ENCODE peak calls at places on chromosomes 16 and 17, in six cellular contexts. N, D, K, Q, C and X are unnamed samples. For H3K4me1, the result is how much of the 10 kb centered on the place peaks cover.

GRCh38 chr16:8660841-8661301 is 13.5 kb upstream of the ABAT start:
- DNase-seq in N (peak), D (peak), K (peak), Q (peak), C (peak), X (peak)

GRCh38 chr16:56824335-56824734 is 40.7 kb upstream of the SLC12A3 start:
- DNase-seq in N (peak), D (no peak), K (no peak), Q (peak), C (peak), X (no peak)

GRCh38 chr16:23369416-23369815 is 67.3 kb downstream of the SCNN1B start:
- DNase-seq in N (no peak), D (no peak), K (no peak), Q (no peak), C (no peak), X (no peak)

GRCh38 chr16:12177643-12178042 is 201.1 kb downstream of the SNX29 start:
- DNase-seq in N (no peak), D (no peak), K (no peak), Q (no peak), C (no peak), X (no peak)

GRCh38 chr16:75810342-75810741 is 84.1 kb upstream of the CPHXL start:
- DNase-seq in N (no peak), D (no peak), K (no peak), Q (no peak), C (no peak), X (no peak)

GRCh38 chr16:50946606-50947005 is 204.5 kb downstream of the SALL1 start:
- DNase-seq in N (no peak), D (no peak), K (no peak), Q (no peak), C (no peak), X (no peak)

GRCh38 chr16:20307791-20308190 is 19.5 kb downstream of the GP2 start:
- DNase-seq in N (no peak), D (no peak), K (no peak), Q (no peak), C (no peak), X (no peak)

GRCh38 chr16:85055503-85056210 is 28.1 kb downstream of the KIAA0513 start:
- DNase-seq in N (no peak), D (no peak), K (peak), Q (peak), C (peak), X (peak)

GRCh38 chr17:75428775-75429469 is 23.4 kb upstream of the GRB2 start:
- DNase-seq in N (peak), D (no peak), K (no peak), Q (peak), C (no peak), X (peak)

GRCh38 chr16:1828645-1829410 is 1.8 kb downstream of the FAHD1 start:
- DNase-seq in N (no peak), D (no peak), K (no peak), Q (no peak), C (no peak), X (no peak)
- H3K4me3 ChIP-seq in N (peak), D (peak), K (no peak), Q (peak), C (no peak), X (peak)

DNA sequence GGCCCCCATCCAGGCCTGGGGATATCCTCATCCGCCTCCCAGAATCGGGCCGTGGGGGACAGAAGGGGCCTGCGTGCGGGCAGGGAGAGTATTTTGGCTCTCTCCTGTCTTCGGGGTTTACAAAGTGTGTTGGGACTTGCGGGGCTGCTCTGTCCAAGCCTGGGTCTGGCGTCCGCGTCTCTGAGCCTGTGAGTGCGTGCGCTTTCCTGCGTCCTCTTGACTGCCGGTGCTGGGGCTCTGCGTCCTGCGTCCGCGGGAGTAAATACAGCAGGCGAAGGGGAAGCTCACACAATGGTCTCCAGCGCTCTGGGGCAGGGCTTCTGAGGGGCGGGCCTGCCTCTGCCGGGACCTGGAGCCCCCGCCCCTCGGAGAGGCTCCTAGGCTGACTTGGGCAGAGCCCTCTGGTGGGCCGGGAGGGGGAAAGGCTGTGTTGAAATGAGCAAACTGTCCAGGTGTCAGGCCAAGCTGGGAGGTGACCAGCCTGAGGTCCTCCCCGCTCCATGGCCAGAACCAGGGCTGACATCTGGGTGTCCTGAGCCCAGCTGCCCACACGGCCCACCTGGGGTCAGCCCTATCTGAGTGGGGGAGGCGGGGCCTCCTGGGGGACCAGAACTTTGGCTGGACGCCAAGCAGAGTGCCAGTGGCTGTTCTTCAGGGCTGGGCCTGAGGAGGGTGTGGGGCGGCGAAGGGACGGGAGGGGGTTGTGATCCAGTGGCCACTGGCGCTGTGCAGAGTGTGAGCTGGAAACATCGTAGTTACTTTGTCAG is 233.6 kb downstream of the SEC14L1 start:
- DNase-seq in N (no peak), D (peak), K (peak), Q (peak), C (peak), X (no peak)
- H3K4me1 ChIP-seq in N (half or more), D (half or more), K (under half), Q (under half), C (under half), X (half or more)

GRCh38 chr16:81429045-81429521 is 15.5 kb upstream of the CMIP start:
- DNase-seq in N (no peak), D (no peak), K (peak), Q (peak), C (peak), X (no peak)

GRCh38 chr16:81431554-81432353 is 12.9 kb upstream of the CMIP start:
- DNase-seq in N (no peak), D (no peak), K (no peak), Q (peak), C (no peak), X (no peak)

GRCh38 chr16:81435567-81435966 is 9.0 kb upstream of the CMIP start:
- DNase-seq in N (no peak), D (no peak), K (no peak), Q (no peak), C (no peak), X (no peak)

GRCh38 chr16:81436381-81436780 is 8.2 kb upstream of the CMIP start:
- DNase-seq in N (no peak), D (no peak), K (no peak), Q (peak), C (no peak), X (no peak)

DNA sequence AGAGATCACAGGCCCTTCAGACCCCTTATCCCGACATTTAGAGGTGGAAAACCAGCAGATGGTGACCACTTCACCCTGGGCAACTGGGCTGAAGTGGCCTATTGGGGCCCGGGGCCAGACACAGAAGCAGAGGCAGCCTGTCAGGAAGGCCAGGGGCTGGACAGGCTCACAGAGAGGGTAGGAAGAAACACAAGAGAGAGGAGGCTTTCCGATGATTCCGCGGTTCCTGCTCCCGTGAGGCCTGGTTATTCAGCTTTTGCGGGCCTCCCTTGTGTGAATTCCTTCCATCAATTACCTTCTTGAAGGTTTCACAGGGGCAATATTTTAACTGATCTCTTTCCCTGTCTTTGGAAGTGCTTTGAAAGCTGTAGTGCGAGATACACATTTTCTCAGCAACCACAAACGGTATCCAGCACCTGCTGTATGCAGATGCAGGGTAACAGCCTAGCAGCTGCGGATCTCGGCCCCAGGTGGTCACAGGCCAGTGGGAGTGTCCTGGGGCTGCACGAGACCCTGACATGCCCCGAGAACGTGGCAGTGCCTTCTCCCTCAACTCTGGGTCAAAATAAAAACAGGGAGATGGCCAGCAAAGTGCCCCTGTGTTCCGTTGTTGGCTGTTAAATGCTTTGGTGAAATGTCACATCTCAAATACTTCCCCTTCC is 11.6 kb upstream of the CMIP start:
- DNase-seq in N (no peak), D (no peak), K (no peak), Q (no peak), C (peak), X (no peak)
- H3K4me2 ChIP-seq in N (no peak), D (no peak), K (no peak), Q (no peak), C (peak), X (no peak)

DNA sequence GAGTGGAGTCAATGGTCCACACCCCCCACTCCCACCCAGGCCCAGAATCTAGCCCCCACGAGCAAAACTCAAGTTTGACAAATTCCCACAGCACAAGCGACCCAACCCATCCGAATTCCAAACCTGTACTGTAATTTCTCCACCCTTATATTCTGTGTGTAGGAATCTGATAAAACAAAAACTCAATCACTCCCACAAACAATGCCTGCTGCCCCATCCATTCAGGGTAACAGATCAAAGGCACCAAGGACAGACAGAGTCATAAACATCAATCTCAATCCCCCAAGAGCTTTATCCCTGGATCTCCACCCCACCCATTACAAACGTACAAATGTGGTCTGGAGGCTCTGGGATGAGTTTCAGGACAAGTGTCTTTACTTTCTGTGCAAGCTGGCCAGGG is 157.8 kb downstream of the AXIN2 start:
- DNase-seq in N (no peak), D (no peak), K (no peak), Q (no peak), C (no peak), X (no peak)
- H3K4me3 ChIP-seq in N (no peak), D (no peak), K (no peak), Q (no peak), C (no peak), X (no peak)

GRCh38 chr17:79534851-79535727 is 75.8 kb downstream of the RBFOX3 start:
- DNase-seq in N (no peak), D (no peak), K (no peak), Q (no peak), C (no peak), X (no peak)
- H3K4me1 ChIP-seq in N (under half), D (under half), K (under half), Q (under half), C (under half), X (under half)

DNA sequence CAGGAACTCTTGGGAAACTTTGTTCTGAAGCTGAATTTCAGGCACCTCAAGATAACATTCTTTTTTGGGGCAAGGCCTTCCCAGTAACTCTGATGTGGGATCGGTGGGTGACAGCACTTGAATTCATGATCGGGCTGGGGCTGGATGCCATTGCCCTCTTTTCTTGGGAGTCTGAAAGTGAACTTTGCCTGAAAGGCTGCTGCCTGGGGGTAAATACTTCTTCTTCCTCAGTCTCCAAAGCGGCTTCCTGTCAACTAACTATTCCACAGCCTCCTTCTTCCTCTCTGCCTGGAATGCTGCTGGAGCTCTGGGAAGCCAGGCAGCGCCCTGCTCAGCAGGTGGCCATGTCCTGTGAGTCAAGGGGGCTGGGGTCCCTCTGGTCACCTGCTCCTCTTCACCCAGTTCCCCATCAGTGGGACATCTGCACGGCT is 79.5 kb downstream of the WIPI1 start:
- DNase-seq in N (no peak), D (no peak), K (no peak), Q (no peak), C (no peak), X (no peak)
- H3K4me2 ChIP-seq in N (peak), D (no peak), K (no peak), Q (peak), C (no peak), X (no peak)

DNA sequence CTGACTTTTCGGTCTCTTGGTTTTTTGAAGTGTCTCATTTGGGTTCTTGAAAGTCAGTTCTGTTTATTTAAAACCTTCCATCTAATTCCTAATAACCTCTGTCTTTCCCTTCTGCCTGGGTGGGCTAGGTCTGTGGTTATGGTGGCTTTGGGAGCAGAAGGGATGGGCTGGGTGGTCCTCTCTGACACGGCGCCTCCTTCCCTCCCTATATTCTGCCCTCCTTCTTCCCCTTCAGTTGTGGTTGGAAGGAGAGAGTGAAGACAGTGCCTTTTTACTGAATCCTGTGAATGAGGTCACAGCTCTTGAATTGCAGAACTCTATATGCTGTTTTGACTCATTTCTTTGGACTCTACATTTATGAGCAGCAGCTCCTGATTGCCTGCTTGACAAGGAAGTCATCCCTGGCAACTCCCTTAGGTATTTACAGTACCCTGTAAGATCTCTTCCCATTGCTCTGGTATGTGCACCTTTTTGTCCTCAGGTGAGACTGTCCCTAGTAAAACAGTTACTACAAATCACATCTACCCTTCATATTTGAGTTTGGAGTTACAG is 256.0 kb upstream of the ELAC2 start:
- DNase-seq in N (no peak), D (no peak), K (no peak), Q (peak), C (no peak), X (peak)
- H3K4me3 ChIP-seq in N (no peak), D (no peak), K (no peak), Q (no peak), C (no peak), X (no peak)